ENCODE peak calls at places on chromosomes 4 and X, in seven cellular contexts. One of them, this sample, is unnamed. For H3K9me3 and H3K4me1, the result is how much of the 10 kb centered on the place peaks cover.

GRCh38 chr4:156931267-156931666 is 40.3 kb downstream of the PDGFC start:
- DNase-seq in endodermal cell: no peak
- DNase-seq in left ventricle myocardium inferior: no peak
- DNase-seq in aorta: no peak
- DNase-seq in IMR-90: peak
- DNase-seq in mucosa of descending colon: no peak
- DNase-seq in iPS DF 6.9: no peak
- DNase-seq in this sample: no peak

GRCh38 chrX:53682885-53683555 is 3.5 kb downstream of the HUWE1 start:
- DNase-seq in endodermal cell: peak
- DNase-seq in left ventricle myocardium inferior: no peak
- DNase-seq in aorta: no peak
- DNase-seq in IMR-90: peak
- DNase-seq in mucosa of descending colon: no peak
- DNase-seq in iPS DF 6.9: no peak
- DNase-seq in this sample: no peak

GRCh38 chrX:51837926-51838325 is 55.5 kb upstream of the MAGED1 start:
- DNase-seq in endodermal cell: no peak
- DNase-seq in left ventricle myocardium inferior: peak
- DNase-seq in aorta: no peak
- DNase-seq in IMR-90: peak
- DNase-seq in mucosa of descending colon: peak
- DNase-seq in iPS DF 6.9: no peak
- DNase-seq in this sample: no peak

GRCh38 chr4:1056671-1057402 is 45.4 kb downstream of the FGFRL1 start:
- DNase-seq in endodermal cell: no peak
- DNase-seq in left ventricle myocardium inferior: no peak
- DNase-seq in aorta: no peak
- DNase-seq in IMR-90: no peak
- DNase-seq in mucosa of descending colon: no peak
- DNase-seq in iPS DF 6.9: no peak
- DNase-seq in this sample: peak

GRCh38 chrX:134074151-134074550 is 88.8 kb upstream of the GPC3 start:
- DNase-seq in endodermal cell: no peak
- DNase-seq in left ventricle myocardium inferior: no peak
- DNase-seq in aorta: no peak
- DNase-seq in IMR-90: no peak
- DNase-seq in mucosa of descending colon: no peak
- DNase-seq in iPS DF 6.9: no peak
- DNase-seq in this sample: no peak

GRCh38 chr4:13640149-13640671 is 12.7 kb upstream of the BOD1L1 start:
- DNase-seq in endodermal cell: peak
- DNase-seq in left ventricle myocardium inferior: no peak
- DNase-seq in aorta: no peak
- DNase-seq in IMR-90: peak
- DNase-seq in mucosa of descending colon: no peak
- DNase-seq in iPS DF 6.9: no peak
- DNase-seq in this sample: no peak

GRCh38 chr4:147836807-147837206 is 104.9 kb downstream of the ARHGAP10 start:
- DNase-seq in endodermal cell: no peak
- DNase-seq in left ventricle myocardium inferior: no peak
- DNase-seq in aorta: no peak
- DNase-seq in IMR-90: no peak
- DNase-seq in mucosa of descending colon: no peak
- DNase-seq in iPS DF 6.9: no peak
- DNase-seq in this sample: no peak

GRCh38 chrX:13050151-13050550 is 5.7 kb upstream of the FAM9C start:
- DNase-seq in endodermal cell: no peak
- DNase-seq in left ventricle myocardium inferior: no peak
- DNase-seq in aorta: no peak
- DNase-seq in IMR-90: no peak
- DNase-seq in mucosa of descending colon: no peak
- DNase-seq in iPS DF 6.9: no peak
- DNase-seq in this sample: no peak

GRCh38 chr4:185395255-185395955 is at the start of gene LRP2BP:
- DNase-seq in endodermal cell: no peak
- DNase-seq in left ventricle myocardium inferior: no peak
- DNase-seq in aorta: no peak
- DNase-seq in IMR-90: no peak
- DNase-seq in mucosa of descending colon: no peak
- DNase-seq in iPS DF 6.9: no peak
- DNase-seq in this sample: no peak

GRCh38 chr4:48683784-48684666 is 96.1 kb downstream of the FRYL start:
- DNase-seq in endodermal cell: no peak
- DNase-seq in left ventricle myocardium inferior: no peak
- DNase-seq in aorta: no peak
- DNase-seq in IMR-90: no peak
- DNase-seq in mucosa of descending colon: no peak
- DNase-seq in iPS DF 6.9: no peak
- DNase-seq in this sample: no peak

GRCh38 chrX:81286075-81286474 is 84.2 kb downstream of the SH3BGRL start:
- DNase-seq in endodermal cell: no peak
- DNase-seq in left ventricle myocardium inferior: no peak
- DNase-seq in aorta: no peak
- DNase-seq in IMR-90: no peak
- DNase-seq in mucosa of descending colon: no peak
- DNase-seq in iPS DF 6.9: no peak
- DNase-seq in this sample: no peak

GRCh38 chrX:30741545-30741944 is 88.3 kb downstream of the GK start:
- DNase-seq in endodermal cell: no peak
- DNase-seq in left ventricle myocardium inferior: no peak
- DNase-seq in aorta: no peak
- DNase-seq in IMR-90: no peak
- DNase-seq in mucosa of descending colon: no peak
- DNase-seq in iPS DF 6.9: no peak
- DNase-seq in this sample: no peak

GRCh38 chr4:85905761-85906160 is 430.8 kb downstream of the ARHGAP24 start:
- DNase-seq in endodermal cell: no peak
- DNase-seq in left ventricle myocardium inferior: no peak
- DNase-seq in aorta: no peak
- DNase-seq in IMR-90: no peak
- DNase-seq in mucosa of descending colon: no peak
- DNase-seq in iPS DF 6.9: no peak
- DNase-seq in this sample: no peak

DNA sequence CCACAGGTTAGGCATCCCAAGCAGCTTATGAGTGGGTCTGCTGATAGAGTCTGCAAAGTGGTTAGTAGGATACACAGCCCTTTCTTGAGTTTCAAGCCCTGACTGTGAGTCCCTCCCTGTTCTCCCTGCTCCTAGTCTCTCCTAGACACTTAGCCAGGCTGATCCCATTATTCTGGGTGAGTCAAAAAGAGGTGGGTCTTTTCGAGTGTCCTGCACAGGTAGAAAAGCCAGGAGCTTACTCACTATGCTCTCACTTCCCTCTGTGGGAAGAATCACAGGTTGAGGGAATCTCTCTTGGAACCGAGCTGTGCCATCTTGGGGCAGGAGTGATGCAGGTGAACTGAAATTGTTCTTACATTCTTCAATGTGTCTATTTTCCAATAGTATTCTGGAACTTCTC is 29.7 kb downstream of the SCLT1 start:
- DNase-seq in endodermal cell: no peak
- DNase-seq in left ventricle myocardium inferior: no peak
- DNase-seq in aorta: no peak
- DNase-seq in IMR-90: no peak
- DNase-seq in mucosa of descending colon: no peak
- DNase-seq in iPS DF 6.9: no peak
- DNase-seq in this sample: no peak
- H3K9me3 ChIP-seq in endodermal cell: half or more
- H3K9me3 ChIP-seq in left ventricle myocardium inferior: half or more
- H3K9me3 ChIP-seq in aorta: under half
- H3K9me3 ChIP-seq in IMR-90: under half
- H3K9me3 ChIP-seq in mucosa of descending colon: half or more
- H3K9me3 ChIP-seq in iPS DF 6.9: under half
- H3K9me3 ChIP-seq in this sample: under half

DNA sequence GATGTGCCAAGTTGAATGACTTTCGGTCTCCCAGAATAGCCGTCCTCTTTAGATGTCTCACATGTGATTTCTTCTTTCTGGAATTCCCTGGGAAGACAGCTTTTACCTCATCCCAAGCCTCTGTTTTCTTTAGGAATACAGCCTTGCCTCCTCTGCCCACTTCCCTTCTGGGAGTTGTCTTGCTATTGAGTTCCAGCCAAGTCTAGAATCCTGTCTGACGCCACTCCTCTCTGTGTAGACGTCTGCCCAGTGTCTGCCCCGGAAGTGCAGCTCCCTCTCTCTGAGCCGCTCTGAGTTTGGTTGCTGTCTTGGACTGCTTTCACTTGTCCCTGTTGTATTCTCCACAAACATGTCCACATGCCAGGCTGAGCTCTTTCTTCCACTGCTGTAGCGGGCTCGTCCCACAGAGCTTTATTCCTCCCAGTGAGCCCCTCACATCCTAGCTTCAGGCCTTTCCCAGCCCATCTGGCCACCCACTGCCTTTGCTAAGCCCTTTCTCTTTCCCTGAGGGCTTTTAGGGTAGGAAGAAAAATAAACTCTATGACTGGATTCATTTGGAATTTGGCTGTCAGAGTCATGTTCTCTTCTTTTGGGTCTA is 9.0 kb upstream of the IGFBP7 start:
- DNase-seq in endodermal cell: no peak
- DNase-seq in left ventricle myocardium inferior: peak
- DNase-seq in aorta: peak
- DNase-seq in IMR-90: peak
- DNase-seq in mucosa of descending colon: peak
- DNase-seq in iPS DF 6.9: no peak
- DNase-seq in this sample: peak
- H3K4me3 ChIP-seq in endodermal cell: no peak
- H3K4me3 ChIP-seq in left ventricle myocardium inferior: peak
- H3K4me3 ChIP-seq in aorta: no peak
- H3K4me3 ChIP-seq in IMR-90: peak
- H3K4me3 ChIP-seq in mucosa of descending colon: no peak
- H3K4me3 ChIP-seq in iPS DF 6.9: no peak
- H3K4me3 ChIP-seq in this sample: no peak

DNA sequence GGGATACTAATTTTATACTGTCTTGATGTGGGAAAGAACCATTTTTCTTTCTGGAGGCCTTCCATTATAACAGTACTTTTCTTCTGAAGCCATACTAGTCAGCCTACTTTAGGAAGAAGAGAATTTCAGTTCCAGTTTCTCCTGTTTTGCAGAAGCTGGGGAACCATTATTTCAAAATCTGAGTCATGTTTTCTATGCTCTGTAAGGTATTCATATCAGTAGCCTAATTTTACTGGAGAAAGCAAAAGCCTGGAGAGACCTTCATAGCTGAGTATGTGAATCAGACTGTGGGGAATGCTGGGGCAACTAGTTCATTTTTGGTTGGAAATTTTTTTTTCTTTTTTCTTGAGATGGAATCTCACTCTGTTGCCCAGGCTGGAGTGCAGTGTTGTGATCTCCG is 22.4 kb downstream of the AFF1 start:
- DNase-seq in endodermal cell: no peak
- DNase-seq in left ventricle myocardium inferior: no peak
- DNase-seq in aorta: no peak
- DNase-seq in IMR-90: peak
- DNase-seq in mucosa of descending colon: no peak
- DNase-seq in iPS DF 6.9: no peak
- DNase-seq in this sample: no peak
- H3K4me1 ChIP-seq in endodermal cell: under half
- H3K4me1 ChIP-seq in left ventricle myocardium inferior: under half
- H3K4me1 ChIP-seq in aorta: under half
- H3K4me1 ChIP-seq in IMR-90: under half
- H3K4me1 ChIP-seq in mucosa of descending colon: under half
- H3K4me1 ChIP-seq in iPS DF 6.9: under half
- H3K4me1 ChIP-seq in this sample: under half

DNA sequence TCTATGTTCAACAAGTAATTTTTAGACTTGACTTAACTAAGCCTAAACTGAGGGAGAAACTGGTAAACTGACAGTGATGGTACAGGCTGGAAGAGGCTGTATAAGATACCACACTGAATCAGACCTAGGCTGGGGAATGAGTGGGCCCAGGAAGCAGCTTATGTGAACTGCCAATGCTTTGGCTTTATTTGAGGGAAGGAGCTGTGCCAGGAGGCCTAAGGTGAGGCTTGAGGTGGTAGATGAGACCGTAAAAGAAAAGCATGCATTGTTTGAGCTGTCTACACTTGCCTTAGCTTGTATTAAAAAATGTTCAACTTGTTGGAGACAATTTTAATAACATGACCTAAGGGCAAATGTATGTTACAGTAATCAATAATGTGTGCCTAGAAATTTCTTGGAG is 96.2 kb downstream of the RS1 start:
- DNase-seq in endodermal cell: no peak
- DNase-seq in left ventricle myocardium inferior: no peak
- DNase-seq in aorta: no peak
- DNase-seq in IMR-90: no peak
- DNase-seq in mucosa of descending colon: no peak
- DNase-seq in iPS DF 6.9: no peak
- DNase-seq in this sample: no peak
- H3K9me3 ChIP-seq in endodermal cell: under half
- H3K9me3 ChIP-seq in left ventricle myocardium inferior: under half
- H3K9me3 ChIP-seq in aorta: under half
- H3K9me3 ChIP-seq in IMR-90: under half
- H3K9me3 ChIP-seq in mucosa of descending colon: under half
- H3K9me3 ChIP-seq in iPS DF 6.9: under half
- H3K9me3 ChIP-seq in this sample: under half

GRCh38 chr4:76857010-76857409 is 40.9 kb downstream of the SOWAHB start:
- DNase-seq in endodermal cell: no peak
- DNase-seq in left ventricle myocardium inferior: no peak
- DNase-seq in aorta: no peak
- DNase-seq in IMR-90: no peak
- DNase-seq in mucosa of descending colon: no peak
- DNase-seq in iPS DF 6.9: no peak
- DNase-seq in this sample: no peak

GRCh38 chr4:76850010-76850441 is 47.9 kb downstream of the SOWAHB start:
- DNase-seq in endodermal cell: no peak
- DNase-seq in left ventricle myocardium inferior: no peak
- DNase-seq in aorta: no peak
- DNase-seq in IMR-90: peak
- DNase-seq in mucosa of descending colon: no peak
- DNase-seq in iPS DF 6.9: no peak
- DNase-seq in this sample: no peak

GRCh38 chr4:76851375-76851774 is 46.6 kb downstream of the SOWAHB start:
- DNase-seq in endodermal cell: no peak
- DNase-seq in left ventricle myocardium inferior: no peak
- DNase-seq in aorta: no peak
- DNase-seq in IMR-90: no peak
- DNase-seq in mucosa of descending colon: no peak
- DNase-seq in iPS DF 6.9: no peak
- DNase-seq in this sample: no peak

GRCh38 chr4:76856183-76856969 is 41.6 kb downstream of the SOWAHB start:
- DNase-seq in endodermal cell: no peak
- DNase-seq in left ventricle myocardium inferior: no peak
- DNase-seq in aorta: no peak
- DNase-seq in IMR-90: peak
- DNase-seq in mucosa of descending colon: peak
- DNase-seq in iPS DF 6.9: no peak
- DNase-seq in this sample: no peak

DNA sequence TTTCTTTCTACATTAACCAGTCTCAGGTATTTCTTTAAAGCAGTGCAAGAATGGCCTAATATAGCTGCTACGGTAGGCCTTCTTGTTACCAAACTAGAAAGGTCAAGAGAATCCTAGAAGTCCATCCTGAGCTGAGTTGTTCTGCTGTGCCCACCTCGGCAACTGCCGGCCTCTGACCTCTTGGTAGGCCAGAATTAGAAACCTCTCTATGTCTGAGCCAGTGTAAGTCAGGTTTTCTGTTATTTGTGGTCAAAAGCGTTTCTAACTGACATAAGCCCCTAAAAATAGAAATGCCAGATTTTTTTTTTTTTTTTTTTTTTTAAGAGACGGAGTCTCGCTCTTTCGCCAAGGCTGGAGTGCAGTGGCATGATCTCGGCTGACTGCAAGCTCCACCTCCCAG is 43.1 kb downstream of the SOWAHB start:
- DNase-seq in endodermal cell: no peak
- DNase-seq in left ventricle myocardium inferior: no peak
- DNase-seq in aorta: no peak
- DNase-seq in IMR-90: no peak
- DNase-seq in mucosa of descending colon: no peak
- DNase-seq in iPS DF 6.9: no peak
- DNase-seq in this sample: no peak
- H3K4me3 ChIP-seq in endodermal cell: no peak
- H3K4me3 ChIP-seq in left ventricle myocardium inferior: no peak
- H3K4me3 ChIP-seq in aorta: no peak
- H3K4me3 ChIP-seq in IMR-90: no peak
- H3K4me3 ChIP-seq in mucosa of descending colon: no peak
- H3K4me3 ChIP-seq in iPS DF 6.9: no peak
- H3K4me3 ChIP-seq in this sample: no peak